ENCODE peak calls at places on chromosomes 13 and 19, in eight cellular contexts. One of them, this sample, is unnamed.
A peak's percentile ranks its signal among the peaks of the same experiment; 100 is the strongest.

GRCh38 chr13:25187596-25187995 is 15.5 kb upstream of the AMER2 start:
- DNase-seq in aorta: no peak
- DNase-seq in heart left ventricle: no peak
- DNase-seq in NCI-H2029: no peak
- DNase-seq in putamen: no peak
- DNase-seq in stimulated activated CD8-positive, alpha-beta memory T cell treated with anti-CD3 and anti-CD28 coated beads, Interleukin-12 subunit alpha, Interleukin-12 subunit beta, amount 100 ng/mL, for 4 hours: no peak
- DNase-seq in LHCN-M2: no peak
- DNase-seq in AG04450: no peak
- DNase-seq in this sample: no peak

GRCh38 chr13:23506821-23507210 is 63.4 kb upstream of the TNFRSF19 start:
- DNase-seq in aorta: no peak
- DNase-seq in heart left ventricle: peak; percentile 50
- DNase-seq in NCI-H2029: no peak
- DNase-seq in putamen: no peak
- DNase-seq in stimulated activated CD8-positive, alpha-beta memory T cell treated with anti-CD3 and anti-CD28 coated beads, Interleukin-12 subunit alpha, Interleukin-12 subunit beta, amount 100 ng/mL, for 4 hours: no peak
- DNase-seq in LHCN-M2: no peak
- DNase-seq in AG04450: peak; percentile 62
- DNase-seq in this sample: no peak

GRCh38 chr13:22915442-22916082 is 265.2 kb upstream of the SGCG start:
- DNase-seq in aorta: peak; percentile 80
- DNase-seq in heart left ventricle: no peak
- DNase-seq in NCI-H2029: no peak
- DNase-seq in putamen: peak; percentile 44
- DNase-seq in stimulated activated CD8-positive, alpha-beta memory T cell treated with anti-CD3 and anti-CD28 coated beads, Interleukin-12 subunit alpha, Interleukin-12 subunit beta, amount 100 ng/mL, for 4 hours: no peak
- DNase-seq in LHCN-M2: peak; percentile 64
- DNase-seq in AG04450: no peak
- DNase-seq in this sample: no peak

GRCh38 chr19:16200038-16200775 is 2.5 kb downstream of the AP1M1 start:
- DNase-seq in aorta: no peak
- DNase-seq in heart left ventricle: no peak
- DNase-seq in NCI-H2029: no peak
- DNase-seq in putamen: no peak
- DNase-seq in stimulated activated CD8-positive, alpha-beta memory T cell treated with anti-CD3 and anti-CD28 coated beads, Interleukin-12 subunit alpha, Interleukin-12 subunit beta, amount 100 ng/mL, for 4 hours: no peak
- DNase-seq in LHCN-M2: peak; percentile 20
- DNase-seq in AG04450: no peak
- DNase-seq in this sample: peak; percentile 74

GRCh38 chr19:6761053-6761676 is 6.1 kb downstream of the SH2D3A start:
- DNase-seq in aorta: no peak
- DNase-seq in heart left ventricle: no peak
- DNase-seq in NCI-H2029: no peak
- DNase-seq in putamen: no peak
- DNase-seq in stimulated activated CD8-positive, alpha-beta memory T cell treated with anti-CD3 and anti-CD28 coated beads, Interleukin-12 subunit alpha, Interleukin-12 subunit beta, amount 100 ng/mL, for 4 hours: no peak
- DNase-seq in LHCN-M2: peak; percentile 19
- DNase-seq in AG04450: no peak
- DNase-seq in this sample: no peak

GRCh38 chr19:56201973-56202372 is at the start of gene ZSCAN5C:
- DNase-seq in aorta: no peak
- DNase-seq in heart left ventricle: no peak
- DNase-seq in NCI-H2029: no peak
- DNase-seq in putamen: no peak
- DNase-seq in stimulated activated CD8-positive, alpha-beta memory T cell treated with anti-CD3 and anti-CD28 coated beads, Interleukin-12 subunit alpha, Interleukin-12 subunit beta, amount 100 ng/mL, for 4 hours: no peak
- DNase-seq in LHCN-M2: no peak
- DNase-seq in AG04450: no peak
- DNase-seq in this sample: no peak

GRCh38 chr19:35300340-35300649 is 8.3 kb downstream of the MAG start:
- DNase-seq in aorta: no peak
- DNase-seq in heart left ventricle: no peak
- DNase-seq in NCI-H2029: no peak
- DNase-seq in putamen: no peak
- DNase-seq in stimulated activated CD8-positive, alpha-beta memory T cell treated with anti-CD3 and anti-CD28 coated beads, Interleukin-12 subunit alpha, Interleukin-12 subunit beta, amount 100 ng/mL, for 4 hours: no peak
- DNase-seq in LHCN-M2: no peak
- DNase-seq in AG04450: no peak
- DNase-seq in this sample: no peak

GRCh38 chr19:17061691-17062090 is 13.6 kb downstream of the HAUS8 start:
- DNase-seq in aorta: no peak
- DNase-seq in heart left ventricle: no peak
- DNase-seq in NCI-H2029: no peak
- DNase-seq in putamen: no peak
- DNase-seq in stimulated activated CD8-positive, alpha-beta memory T cell treated with anti-CD3 and anti-CD28 coated beads, Interleukin-12 subunit alpha, Interleukin-12 subunit beta, amount 100 ng/mL, for 4 hours: no peak
- DNase-seq in LHCN-M2: no peak
- DNase-seq in AG04450: no peak
- DNase-seq in this sample: no peak

GRCh38 chr13:113742445-113743120 is 16.4 kb upstream of the TMEM255B start:
- DNase-seq in aorta: peak; percentile 46
- DNase-seq in heart left ventricle: no peak
- DNase-seq in NCI-H2029: no peak
- DNase-seq in putamen: no peak
- DNase-seq in stimulated activated CD8-positive, alpha-beta memory T cell treated with anti-CD3 and anti-CD28 coated beads, Interleukin-12 subunit alpha, Interleukin-12 subunit beta, amount 100 ng/mL, for 4 hours: no peak
- DNase-seq in LHCN-M2: peak; percentile 2
- DNase-seq in AG04450: no peak
- DNase-seq in this sample: no peak

GRCh38 chr19:19105365-19106060 is 32.8 kb downstream of the TMEM161A start:
- DNase-seq in aorta: peak; percentile 59
- DNase-seq in heart left ventricle: peak; percentile 65
- DNase-seq in NCI-H2029: no peak
- DNase-seq in putamen: no peak
- DNase-seq in stimulated activated CD8-positive, alpha-beta memory T cell treated with anti-CD3 and anti-CD28 coated beads, Interleukin-12 subunit alpha, Interleukin-12 subunit beta, amount 100 ng/mL, for 4 hours: no peak
- DNase-seq in LHCN-M2: no peak
- DNase-seq in AG04450: no peak
- DNase-seq in this sample: peak; percentile 68

GRCh38 chr13:95360464-95361097 is 59.3 kb upstream of the ABCC4 start:
- DNase-seq in aorta: no peak
- DNase-seq in heart left ventricle: no peak
- DNase-seq in NCI-H2029: no peak
- DNase-seq in putamen: no peak
- DNase-seq in stimulated activated CD8-positive, alpha-beta memory T cell treated with anti-CD3 and anti-CD28 coated beads, Interleukin-12 subunit alpha, Interleukin-12 subunit beta, amount 100 ng/mL, for 4 hours: no peak
- DNase-seq in LHCN-M2: no peak
- DNase-seq in AG04450: no peak
- DNase-seq in this sample: no peak

GRCh38 chr13:77333521-77334083 is 6.7 kb upstream of the MYCBP2 start:
- DNase-seq in aorta: no peak
- DNase-seq in heart left ventricle: no peak
- DNase-seq in NCI-H2029: no peak
- DNase-seq in putamen: no peak
- DNase-seq in stimulated activated CD8-positive, alpha-beta memory T cell treated with anti-CD3 and anti-CD28 coated beads, Interleukin-12 subunit alpha, Interleukin-12 subunit beta, amount 100 ng/mL, for 4 hours: no peak
- DNase-seq in LHCN-M2: no peak
- DNase-seq in AG04450: no peak
- DNase-seq in this sample: no peak

GRCh38 chr13:35978607-35979316 is 152.4 kb downstream of the DCLK1 start:
- DNase-seq in aorta: no peak
- DNase-seq in heart left ventricle: no peak
- DNase-seq in NCI-H2029: no peak
- DNase-seq in putamen: peak; percentile 48
- DNase-seq in stimulated activated CD8-positive, alpha-beta memory T cell treated with anti-CD3 and anti-CD28 coated beads, Interleukin-12 subunit alpha, Interleukin-12 subunit beta, amount 100 ng/mL, for 4 hours: no peak
- DNase-seq in LHCN-M2: peak; percentile 73
- DNase-seq in AG04450: no peak
- DNase-seq in this sample: no peak